ENCODE peak calls at places on chromosomes 4 and X, in ten cellular contexts. P, T, U, O, L, B, A, G, M and D are unnamed samples.

GRCh38 chr4:36183665-36184393 is 60.5 kb downstream of the ARAP2 start:
- DNase-seq in G (no peak), L (no peak), U (no peak), T (no peak), M (no peak), B (no peak), O (no peak), P (no peak), A (no peak), D (no peak)

GRCh38 chrX:130179579-130180215 is 7.9 kb downstream of the RAB33A start:
- DNase-seq in T (no peak), G (no peak), P (peak), O (no peak), M (no peak), L (no peak), U (no peak), B (no peak), A (no peak), D (no peak)

GRCh38 chr4:168585168-168586091 is 88.6 kb downstream of the PALLD start:
- DNase-seq in B (peak), T (peak), G (peak), O (peak), P (peak), M (peak), U (no peak), L (peak), A (no peak), D (peak)

GRCh38 chr4:169620846-169621228 is 459 bp downstream of the CLCN3 start:
- DNase-seq in P (no peak), O (peak), U (no peak), T (peak), M (no peak), G (no peak), B (no peak), L (peak), A (no peak), D (no peak)

GRCh38 chr4:129046055-129046959 is 47.0 kb downstream of the SCLT1 start:
- DNase-seq in G (no peak), P (no peak), U (no peak), M (no peak), O (no peak), T (no peak), L (no peak), A (no peak), B (no peak), D (no peak)

GRCh38 chr4:16579866-16580265 is 318.6 kb downstream of the LDB2 start:
- DNase-seq in A (no peak), G (no peak), M (peak), T (no peak), U (no peak), L (peak), P (no peak), O (no peak), B (no peak), D (no peak)

GRCh38 chrX:53831662-53832635 is 145.4 kb upstream of the HUWE1 start:
- DNase-seq in G (peak), A (peak), O (peak), P (peak), U (peak), B (no peak), T (peak), L (peak), M (no peak), D (peak)

GRCh38 chr4:3315566-3315965 is 22.7 kb downstream of the RGS12 start:
- DNase-seq in A (no peak), P (no peak), O (no peak), M (no peak), B (no peak), U (no peak), G (no peak), T (no peak), L (no peak), D (no peak)

GRCh38 chr4:6268650-6269399 is 825 bp upstream of the WFS1 start:
- DNase-seq in L (no peak), O (no peak), G (no peak), A (no peak), M (peak), U (no peak), P (no peak), T (no peak), B (no peak), D (no peak)

GRCh38 chrX:9351112-9351511 is 113.7 kb upstream of the TBL1X start:
- DNase-seq in B (no peak), A (no peak), L (no peak), U (no peak), T (no peak), O (no peak), G (no peak), M (no peak), P (no peak), D (no peak)

GRCh38 chr4:2962614-2963184 is 507 bp downstream of the NOP14 start:
- DNase-seq in A (no peak), G (no peak), P (no peak), U (no peak), T (peak), L (peak), M (peak), O (peak), B (no peak), D (peak)

GRCh38 chr4:107863850-107864371 is 39.2 kb downstream of the SGMS2 start:
- DNase-seq in A (no peak), O (peak), B (no peak), T (peak), M (peak), U (no peak), G (peak), L (peak), P (no peak), D (no peak)

GRCh38 chr4:69458184-69458826 is 37.4 kb downstream of the UGT2B4 start:
- DNase-seq in O (no peak), B (no peak), G (no peak), A (no peak), U (no peak), T (no peak), L (no peak), M (no peak), P (no peak), D (no peak)

GRCh38 chr4:8598391-8599090 is 6.0 kb downstream of the CPZ start:
- DNase-seq in O (no peak), P (no peak), G (no peak), B (no peak), A (no peak), L (no peak), T (no peak), M (peak), U (no peak), D (no peak)

GRCh38 chrX:45184211-45184610 is 16.5 kb downstream of the DIPK2B start:
- DNase-seq in P (no peak), T (no peak), A (no peak), O (no peak), G (no peak), U (no peak), M (no peak), B (no peak), L (no peak), D (no peak)

GRCh38 chr4:52870225-52870624 is 8.1 kb downstream of the RASL11B start:
- DNase-seq in T (no peak), M (no peak), U (no peak), L (no peak), O (no peak), P (no peak), B (no peak), A (no peak), G (no peak), D (no peak)

GRCh38 chrX:20056704-20057103 is 60.0 kb downstream of the MAP7D2 start:
- DNase-seq in P (no peak), T (no peak), G (no peak), A (no peak), O (peak), B (no peak), U (no peak), M (peak), L (no peak), D (no peak)

GRCh38 chr4:170037481-170037880 is 11.3 kb upstream of the MFAP3L start:
- DNase-seq in L (no peak), O (no peak), U (no peak), P (no peak), G (no peak), B (no peak), M (no peak), T (no peak), A (no peak), D (no peak)

GRCh38 chr4:186297013-186297645 is 31.1 kb downstream of the F11 start:
- DNase-seq in M (no peak), A (no peak), G (peak), T (peak), O (peak), B (peak), L (peak), P (peak), U (no peak), D (peak)

GRCh38 chr4:87024181-87024580 is 89.4 kb downstream of the AFF1 start:
- DNase-seq in L (no peak), B (no peak), P (no peak), M (no peak), A (no peak), G (no peak), O (no peak), U (no peak), T (no peak), D (no peak)

GRCh38 chr4:155038459-155038858 is 170.0 kb upstream of the NPY2R start:
- DNase-seq in L (no peak), P (no peak), B (no peak), O (no peak), G (no peak), U (no peak), M (no peak), A (no peak), T (no peak), D (no peak)

GRCh38 chrX:53458082-53458481 is 23.9 kb upstream of the HSD17B10 start:
- DNase-seq in M (no peak), O (no peak), B (no peak), T (no peak), P (no peak), G (no peak), U (no peak), L (no peak), A (no peak), D (peak)

GRCh38 chrX:13469963-13470679 is 99.3 kb upstream of the EGFL6 start:
- DNase-seq in L (no peak), M (no peak), G (no peak), U (no peak), O (peak), P (peak), B (no peak), A (no peak), T (no peak), D (peak)

GRCh38 chr4:172986114-172986513 is 182.5 kb upstream of the GALNT7 start:
- DNase-seq in B (no peak), L (no peak), P (no peak), O (no peak), M (no peak), U (no peak), A (no peak), G (no peak), T (no peak), D (no peak)

GRCh38 chr4:6044805-6045204 is 26.6 kb upstream of the C4orf50 start:
- DNase-seq in U (no peak), M (no peak), A (no peak), P (no peak), G (no peak), T (no peak), O (no peak), L (no peak), B (no peak), D (no peak)

GRCh38 chr4:3300198-3300671 is 7.4 kb downstream of the RGS12 start:
- DNase-seq in L (no peak), G (no peak), P (no peak), O (no peak), T (peak), U (no peak), B (no peak), A (no peak), M (peak), D (no peak)

GRCh38 chrX:102042706-102043325 is 82.7 kb upstream of the TCEAL2 start:
- DNase-seq in M (peak), G (no peak), T (no peak), A (no peak), L (peak), P (no peak), O (no peak), U (no peak), B (no peak), D (no peak)

GRCh38 chrX:123087326-123087725 is 96.8 kb upstream of the GRIA3 start:
- DNase-seq in U (no peak), T (no peak), L (peak), O (peak), A (no peak), P (no peak), B (no peak), M (no peak), G (no peak), D (peak)

GRCh38 chr4:77862478-77863216 is at the start of gene MRPL1:
- DNase-seq in U (peak), T (peak), A (peak), P (peak), G (peak), B (peak), M (peak), O (peak), L (peak), D (peak)

GRCh38 chrX:78024349-78025108 is 55.1 kb upstream of the PGAM4 start:
- DNase-seq in P (peak), B (no peak), T (no peak), G (peak), A (no peak), L (peak), M (no peak), U (no peak), O (peak), D (no peak)

GRCh38 chr4:2071912-2072867 is 13.1 kb downstream of the NAT8L start:
- DNase-seq in B (no peak), O (no peak), T (no peak), U (no peak), G (no peak), M (peak), L (no peak), A (no peak), P (no peak), D (no peak)

GRCh38 chr4:85818700-85819099 is 343.8 kb downstream of the ARHGAP24 start:
- DNase-seq in P (peak), T (no peak), M (no peak), O (no peak), G (no peak), B (no peak), A (no peak), U (no peak), L (no peak), D (no peak)

GRCh38 chrX:147899715-147900114 is 12.0 kb upstream of the FMR1 start:
- DNase-seq in L (no peak), M (no peak), O (no peak), P (no peak), T (no peak), A (no peak), G (no peak), B (no peak), U (no peak), D (no peak)

GRCh38 chr4:77576351-77576750 is 29.3 kb upstream of the CXCL13 start:
- DNase-seq in G (no peak), T (no peak), M (no peak), P (no peak), U (no peak), B (no peak), O (no peak), A (no peak), L (no peak), D (no peak)

GRCh38 chr4:52712991-52713275 is 38.3 kb downstream of the ERVMER34-1 start:
- DNase-seq in B (no peak), U (no peak), A (no peak), T (no peak), L (no peak), O (no peak), P (no peak), M (no peak), G (no peak), D (no peak)

GRCh38 chrX:8741981-8742380 is 10.0 kb upstream of the ANOS1 start:
- DNase-seq in L (no peak), P (no peak), O (no peak), G (no peak), U (no peak), A (no peak), B (no peak), T (no peak), M (no peak), D (no peak)

GRCh38 chr4:143616771-143617170 is 83.7 kb downstream of the FREM3 start:
- DNase-seq in A (no peak), G (no peak), M (no peak), O (no peak), B (no peak), T (no peak), L (no peak), P (peak), U (no peak), D (no peak)